ENCODE peak calls at places on chromosomes 12 and 14, in five cellular contexts. H, Z, E, O and C are unnamed samples.

GRCh38 chr12:104877107-104877705 is 80.9 kb downstream of the SLC41A2 start:
- DNase-seq in O (peak), Z (peak), E (peak), H (peak), C (peak)

GRCh38 chr14:99475179-99475578 is 5.5 kb downstream of the SETD3 start:
- DNase-seq in O (peak), E (no peak), Z (no peak), H (no peak), C (no peak)

GRCh38 chr14:74945852-74946658 is 9.3 kb downstream of the PGF start:
- DNase-seq in O (peak), Z (peak), H (peak), E (peak), C (no peak)

GRCh38 chr14:103155013-103155412 is 31.8 kb downstream of the TNFAIP2 start:
- DNase-seq in Z (no peak), H (peak), O (no peak), E (peak), C (no peak)

GRCh38 chr12:45974171-45974719 is 16.1 kb downstream of the SCAF11 start:
- DNase-seq in E (no peak), Z (no peak), H (no peak), O (no peak), C (no peak)

GRCh38 chr14:50237448-50237847 is 6.1 kb upstream of the SOS2 start:
- DNase-seq in H (no peak), Z (no peak), E (no peak), O (no peak), C (no peak)

GRCh38 chr14:61145903-61146411 is 135.2 kb downstream of the TMEM30B start:
- DNase-seq in E (no peak), Z (no peak), O (peak), H (no peak), C (peak)

GRCh38 chr14:104360522-104360921 is 219.0 kb upstream of the C14orf180 start:
- DNase-seq in H (no peak), E (no peak), Z (no peak), O (no peak), C (no peak)

GRCh38 chr12:103016381-103016780 is 58.9 kb downstream of the ASCL1 start:
- DNase-seq in E (no peak), O (no peak), Z (no peak), H (no peak), C (no peak)

GRCh38 chr14:104546021-104546491 is 33.5 kb upstream of the C14orf180 start:
- DNase-seq in Z (no peak), O (no peak), H (no peak), E (no peak), C (no peak)

GRCh38 chr14:106044949-106045596 is 518.7 kb downstream of the TMEM121 start:
- DNase-seq in Z (no peak), O (peak), E (no peak), H (peak), C (no peak)

DNA sequence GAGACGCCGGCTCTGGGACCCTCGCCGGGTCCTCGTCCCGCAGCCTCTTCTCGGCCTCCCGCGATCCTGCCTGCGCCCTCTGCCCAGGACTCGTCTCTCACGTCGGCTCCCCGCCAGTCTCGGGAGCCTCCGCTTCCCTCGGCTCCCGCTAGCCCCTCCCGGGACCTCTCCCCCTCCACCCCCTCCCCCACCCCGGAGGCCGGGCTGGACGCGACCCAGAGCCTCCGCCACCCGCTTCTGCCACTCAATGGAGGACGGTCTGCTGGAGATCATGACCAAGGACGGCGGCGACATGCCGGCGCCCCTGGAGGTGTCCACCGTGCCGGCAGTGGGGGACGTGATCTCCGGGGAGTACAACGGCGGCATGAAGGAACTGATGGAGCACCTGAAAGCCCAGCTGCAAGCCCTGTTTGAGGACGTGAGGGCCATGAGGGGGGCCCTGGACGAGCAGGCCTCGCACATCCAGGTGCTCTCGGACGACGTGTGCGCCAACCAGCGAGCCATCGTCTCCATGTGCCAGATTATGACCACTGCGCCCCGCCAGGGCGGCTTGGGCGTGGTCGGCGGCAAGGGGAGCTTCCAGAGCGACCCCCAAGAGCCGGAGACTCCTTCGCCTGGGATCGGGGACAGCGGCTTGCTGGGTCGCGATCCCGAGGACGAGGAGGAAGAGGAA is 568 bp downstream of the CCDC184 start:
- DNase-seq in H (no peak), E (peak), Z (peak), O (no peak), C (no peak)
- TF ChIP-seq CTCF in H (no peak), E (no peak), Z (no peak), O (no peak), C (no peak)

DNA sequence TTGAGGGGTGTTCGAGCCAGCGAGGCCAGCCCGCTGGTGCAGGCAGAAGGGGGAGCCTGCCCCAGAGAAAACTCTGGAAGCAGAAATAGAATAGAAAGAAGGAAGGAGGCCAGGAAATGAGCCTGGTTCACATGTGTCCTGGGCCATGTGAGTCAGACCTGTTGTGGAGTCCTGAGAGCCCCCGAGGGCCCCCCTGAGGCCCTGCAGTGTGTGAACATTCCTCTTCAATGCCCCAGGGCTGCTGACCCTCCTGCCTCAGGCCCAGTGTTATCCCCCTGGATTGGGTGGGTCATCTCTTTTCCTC is 174 bp upstream of the LRP1-AS start:
- DNase-seq in E (peak), H (no peak), O (no peak), Z (peak), C (no peak)
- H3K4me3 ChIP-seq in E (no peak), H (no peak), O (no peak), Z (no peak), C (no peak)

DNA sequence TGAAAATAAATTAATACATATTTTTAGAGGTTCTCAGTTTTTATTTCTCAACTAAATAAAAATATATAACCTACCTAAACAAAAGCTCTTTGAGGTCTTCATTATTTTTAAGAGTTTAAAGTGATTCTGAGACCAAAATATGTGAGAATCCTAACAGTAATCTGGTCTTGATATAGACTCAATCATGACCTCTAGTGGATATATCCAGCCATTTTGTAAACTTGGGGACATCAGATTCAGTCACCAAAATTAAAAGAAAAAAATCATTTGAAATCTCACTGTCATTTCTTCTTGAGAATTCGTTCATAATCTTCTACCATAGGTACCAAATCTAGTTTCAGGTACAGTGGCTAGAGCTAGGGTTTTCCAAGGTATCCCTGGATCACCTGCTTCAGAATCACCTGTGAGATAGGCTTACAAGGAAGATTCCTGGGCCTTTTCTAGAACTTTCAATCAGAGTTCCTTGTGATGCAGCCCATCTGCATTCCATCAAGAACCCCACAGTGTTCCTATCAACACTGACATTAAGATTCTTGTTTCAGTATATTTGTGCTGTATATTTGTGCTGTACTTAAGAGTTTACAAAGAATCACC is 214.9 kb downstream of the ADAMTS20 start:
- DNase-seq in O (peak), H (no peak), E (no peak), Z (no peak), C (no peak)
- TF ChIP-seq CTCF in O (peak), H (peak), E (no peak), Z (peak), C (peak)

DNA sequence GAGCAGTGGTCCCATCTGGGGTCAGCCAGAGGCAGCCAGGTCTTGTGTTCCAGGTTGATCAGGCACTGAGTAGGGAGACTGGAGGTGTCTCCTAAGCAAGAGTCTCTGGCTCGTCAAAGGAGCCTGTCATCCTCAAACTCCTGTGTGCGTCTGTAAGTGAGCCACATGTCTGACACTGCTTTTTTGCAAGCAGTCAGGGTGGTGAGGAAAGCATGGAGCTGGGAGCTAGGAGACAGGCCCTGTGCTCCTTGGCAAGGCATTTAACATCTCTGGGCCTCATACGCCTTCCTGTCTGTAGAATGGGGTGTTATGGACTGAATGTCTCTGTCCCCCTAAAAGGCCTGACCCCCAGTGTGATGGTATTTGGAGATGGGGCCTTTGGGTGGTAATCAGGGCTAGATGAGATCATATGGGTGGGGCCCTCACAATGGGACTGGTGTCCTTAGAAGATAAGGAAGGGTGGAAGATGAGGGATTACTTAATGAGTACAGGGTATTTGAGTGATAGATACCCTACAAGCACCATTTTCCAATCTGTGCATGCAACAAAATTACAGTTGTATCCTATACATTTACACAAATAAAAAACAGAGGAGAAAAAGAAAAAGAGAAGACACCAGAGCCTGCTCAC is 53.0 kb downstream of the ARL6IP4 start:
- DNase-seq in Z (no peak), O (no peak), H (no peak), E (no peak), C (no peak)
- H3K4me3 ChIP-seq in Z (no peak), O (no peak), H (no peak), E (no peak), C (no peak)

GRCh38 chr14:92093320-92093719 is 13.1 kb downstream of the ATXN3 start:
- DNase-seq in Z (no peak), H (no peak), O (no peak), E (no peak), C (no peak)
- TF ChIP-seq CTCF in Z (no peak), H (no peak), O (no peak), E (no peak), C (peak)

DNA sequence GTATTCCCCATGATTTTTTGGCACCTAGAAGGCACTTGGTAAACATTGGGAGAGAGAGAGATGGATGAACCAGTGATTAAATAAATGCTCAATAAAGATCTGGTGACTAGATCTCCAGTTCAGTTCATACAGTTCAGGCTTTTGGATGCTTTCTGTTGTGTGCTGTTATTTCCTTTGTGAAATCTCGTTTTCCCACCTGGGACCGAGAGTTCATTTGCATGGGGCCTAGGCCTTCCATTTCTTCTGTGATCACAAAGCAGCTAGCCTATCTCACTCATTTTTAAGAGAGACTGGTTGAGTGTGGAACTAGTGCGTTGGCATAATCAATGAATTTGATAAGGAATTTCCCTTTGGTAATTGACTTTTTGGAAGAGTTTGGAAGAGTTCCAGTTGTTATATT is 104.0 kb downstream of the VRK1 start:
- DNase-seq in O (no peak), Z (no peak), E (no peak), H (no peak), C (no peak)
- H3K4me3 ChIP-seq in O (no peak), Z (no peak), E (no peak), H (no peak), C (no peak)

GRCh38 chr12:106956048-106956935 is 585 bp downstream of the TMEM263 start:
- DNase-seq in Z (peak), H (peak), E (peak), O (peak), C (peak)
- TF ChIP-seq CTCF in Z (no peak), H (peak), E (peak), O (no peak), C (no peak)

DNA sequence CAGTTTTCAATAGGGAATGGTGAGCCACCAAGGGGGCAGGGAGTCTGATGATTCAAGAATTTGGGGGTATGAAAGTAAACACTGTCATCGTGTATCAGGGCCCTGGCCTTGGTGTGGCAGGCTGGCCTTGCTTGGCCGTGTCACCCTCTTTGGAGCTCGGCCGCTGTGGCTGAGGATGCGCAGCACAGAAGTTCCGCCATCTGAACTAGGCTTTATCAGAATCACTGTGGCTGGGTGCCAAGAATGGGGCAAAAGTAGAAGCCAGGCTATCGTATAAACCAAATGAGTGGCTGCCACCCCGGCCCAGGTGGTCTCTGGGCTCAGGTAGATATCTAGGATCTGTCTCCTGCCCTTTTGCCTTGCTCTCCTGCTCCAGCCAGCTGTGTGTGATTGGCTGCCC is 137.4 kb downstream of the PAPOLA start:
- DNase-seq in Z (peak), E (no peak), O (no peak), H (no peak), C (no peak)
- H3K4me3 ChIP-seq in Z (no peak), E (no peak), O (no peak), H (no peak), C (no peak)